ENCODE peak calls at places on chromosomes 12 and 14, in ten cellular contexts. Z is Karpas-422, K is thoracic aorta, P is MM.1S, O is cardiac muscle cell, M is A673, Q is endothelial cell of umbilical vein, A is BE2C, G is stomach, D is lower lobe of right lung. U is an unnamed sample. For H3K4me1, the result is how much of the 10 kb centered on the place peaks cover.

GRCh38 chr12:70002097-70002911 is 177.3 kb downstream of the MYRFL start:
- DNase-seq in Z (no peak), K (no peak), P (no peak), O (no peak), M (no peak), Q (no peak), A (no peak), G (no peak), D (no peak), U (no peak)

GRCh38 chr14:94036328-94037167 is 10.4 kb downstream of the OTUB2 start:
- DNase-seq in Z (peak), K (no peak), P (peak), O (peak), M (peak), Q (peak), A (peak), G (peak), D (peak), U (peak)

GRCh38 chr12:71967176-71967575 is 28.5 kb downstream of the TPH2 start:
- DNase-seq in Z (peak), K (no peak), P (no peak), O (no peak), M (peak), Q (no peak), A (no peak), G (no peak), D (no peak), U (no peak)

GRCh38 chr14:77307099-77307496 is 13.6 kb downstream of the POMT2 start:
- DNase-seq in Z (no peak), K (no peak), P (no peak), O (no peak), M (no peak), Q (peak), A (no peak), G (no peak), D (no peak), U (no peak)

GRCh38 chr12:3604281-3604680 is 113.3 kb downstream of the PRMT8 start:
- DNase-seq in Z (no peak), K (no peak), P (no peak), O (no peak), M (no peak), Q (no peak), A (no peak), G (no peak), D (no peak), U (no peak)

GRCh38 chr12:11827096-11827841 is 177.8 kb downstream of the ETV6 start:
- DNase-seq in Z (no peak), K (no peak), P (no peak), O (peak), M (peak), Q (no peak), A (no peak), G (no peak), D (no peak), U (peak)

GRCh38 chr12:117143008-117143532 is 43.9 kb upstream of the TESC start:
- DNase-seq in Z (no peak), K (no peak), P (no peak), O (no peak), M (no peak), Q (no peak), A (no peak), G (peak), D (no peak), U (no peak)

GRCh38 chr12:110170535-110171185 is 46.5 kb downstream of the IFT81 start:
- DNase-seq in Z (no peak), K (no peak), P (no peak), O (no peak), M (no peak), Q (no peak), A (no peak), G (no peak), D (no peak), U (no peak)

DNA sequence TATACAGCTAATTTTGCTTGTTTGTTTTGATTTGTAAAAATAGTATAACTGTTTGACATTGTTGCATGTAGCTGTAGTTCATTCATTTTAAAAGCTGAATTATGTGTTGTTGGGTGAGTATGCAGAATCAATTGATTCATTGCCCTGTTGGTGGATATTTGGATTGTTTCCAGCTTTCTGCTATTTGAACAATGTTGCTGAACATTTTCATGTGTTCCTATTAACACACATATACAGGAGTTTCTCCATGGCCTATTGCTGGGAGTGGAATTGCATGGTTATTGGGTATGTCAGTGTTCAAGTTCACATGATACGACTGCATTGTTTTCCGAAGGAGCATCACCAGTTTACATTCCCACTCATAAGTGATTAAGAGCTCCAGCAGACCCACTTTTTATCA is 75.3 kb downstream of the SRGAP1 start:
- DNase-seq in Z (no peak), K (no peak), P (no peak), O (no peak), M (no peak), Q (peak), A (no peak), G (no peak), D (no peak), U (no peak)
- H3K4me1 ChIP-seq in Z (under half), K (under half), P (under half), O (under half), M (half or more), Q (half or more), A (under half), G (under half), D (under half), U (half or more)

GRCh38 chr14:22841311-22841710 is 4.9 kb downstream of the MMP14 start:
- DNase-seq in Z (no peak), K (no peak), P (no peak), O (no peak), M (no peak), Q (no peak), A (no peak), G (no peak), D (peak), U (no peak)

GRCh38 chr14:22837059-22837749 is 819 bp downstream of the MMP14 start:
- DNase-seq in Z (no peak), K (no peak), P (no peak), O (peak), M (peak), Q (peak), A (no peak), G (peak), D (peak), U (peak)

GRCh38 chr14:22838631-22839041 is 2.3 kb downstream of the MMP14 start:
- DNase-seq in Z (no peak), K (no peak), P (no peak), O (no peak), M (no peak), Q (no peak), A (no peak), G (no peak), D (peak), U (peak)

GRCh38 chr14:22837750-22838538 is 1.6 kb downstream of the MMP14 start:
- DNase-seq in Z (no peak), K (no peak), P (no peak), O (no peak), M (peak), Q (no peak), A (no peak), G (no peak), D (peak), U (no peak)

GRCh38 chr14:22839159-22839779 is 2.9 kb downstream of the MMP14 start:
- DNase-seq in Z (no peak), K (no peak), P (no peak), O (no peak), M (no peak), Q (no peak), A (no peak), G (no peak), D (peak), U (no peak)
- H3K4me3 ChIP-seq in Z (no peak), K (peak), P (no peak), O (no peak), M (peak), Q (peak), A (no peak), G (peak), D (peak), U (no peak)

DNA sequence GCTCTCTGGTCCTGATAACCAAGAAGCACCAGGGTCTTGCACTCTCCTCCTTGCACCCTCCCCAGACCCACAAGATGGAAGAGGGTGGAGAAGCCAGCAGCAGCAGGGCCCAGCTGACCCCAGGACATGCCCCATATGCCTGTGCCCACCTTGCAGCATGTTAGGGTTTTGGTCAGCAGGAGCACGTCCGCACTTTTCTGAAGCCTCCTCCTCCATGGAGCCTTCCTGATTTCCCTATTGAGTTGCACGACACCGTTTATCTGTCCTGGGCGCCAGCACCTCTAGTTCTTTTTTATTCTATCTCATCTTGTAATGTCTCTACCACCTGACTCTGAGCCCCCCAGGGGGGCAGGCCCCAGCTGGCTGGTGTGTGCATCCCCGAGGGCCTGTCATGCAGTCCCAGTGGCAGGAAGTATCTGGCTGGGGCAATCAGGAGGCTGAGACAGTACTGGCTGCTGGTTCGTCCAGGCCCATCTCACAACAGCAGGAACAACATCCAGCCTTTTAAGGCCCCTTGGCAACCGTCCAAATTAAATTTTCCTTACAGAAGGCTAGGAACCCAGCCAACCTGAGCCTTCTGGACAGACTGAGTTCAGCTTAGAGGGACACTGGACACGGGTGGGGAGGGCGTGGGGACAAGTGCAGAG is 39.6 kb downstream of the CCDC85C start:
- DNase-seq in Z (no peak), K (no peak), P (no peak), O (peak), M (peak), Q (peak), A (peak), G (peak), D (no peak), U (no peak)
- H3K4me1 ChIP-seq in Z (half or more), K (half or more), P (under half), O (half or more), M (under half), Q (under half), A (half or more), G (half or more), D (half or more), U (half or more)

GRCh38 chr12:132333273-132333672 is 3.9 kb upstream of the GALNT9 start:
- DNase-seq in Z (no peak), K (no peak), P (no peak), O (no peak), M (no peak), Q (no peak), A (no peak), G (no peak), D (no peak), U (no peak)
- H3K4me3 ChIP-seq in Z (no peak), K (no peak), P (no peak), O (no peak), M (no peak), Q (no peak), A (no peak), G (no peak), D (no peak), U (no peak)

GRCh38 chr12:54357802-54358619 is 6.3 kb downstream of the GPR84 start:
- DNase-seq in Z (peak), K (no peak), P (peak), O (no peak), M (peak), Q (peak), A (no peak), G (no peak), D (no peak), U (no peak)

GRCh38 chr12:54352891-54353874 is 11.1 kb downstream of the GPR84 start:
- DNase-seq in Z (no peak), K (no peak), P (no peak), O (no peak), M (no peak), Q (no peak), A (peak), G (no peak), D (no peak), U (no peak)

GRCh38 chr12:54356951-54357356 is 7.3 kb downstream of the GPR84 start:
- DNase-seq in Z (no peak), K (no peak), P (no peak), O (no peak), M (no peak), Q (no peak), A (no peak), G (no peak), D (no peak), U (no peak)

GRCh38 chr12:54356228-54356627 is 8.1 kb downstream of the GPR84 start:
- DNase-seq in Z (no peak), K (no peak), P (no peak), O (no peak), M (no peak), Q (no peak), A (no peak), G (no peak), D (no peak), U (no peak)

DNA sequence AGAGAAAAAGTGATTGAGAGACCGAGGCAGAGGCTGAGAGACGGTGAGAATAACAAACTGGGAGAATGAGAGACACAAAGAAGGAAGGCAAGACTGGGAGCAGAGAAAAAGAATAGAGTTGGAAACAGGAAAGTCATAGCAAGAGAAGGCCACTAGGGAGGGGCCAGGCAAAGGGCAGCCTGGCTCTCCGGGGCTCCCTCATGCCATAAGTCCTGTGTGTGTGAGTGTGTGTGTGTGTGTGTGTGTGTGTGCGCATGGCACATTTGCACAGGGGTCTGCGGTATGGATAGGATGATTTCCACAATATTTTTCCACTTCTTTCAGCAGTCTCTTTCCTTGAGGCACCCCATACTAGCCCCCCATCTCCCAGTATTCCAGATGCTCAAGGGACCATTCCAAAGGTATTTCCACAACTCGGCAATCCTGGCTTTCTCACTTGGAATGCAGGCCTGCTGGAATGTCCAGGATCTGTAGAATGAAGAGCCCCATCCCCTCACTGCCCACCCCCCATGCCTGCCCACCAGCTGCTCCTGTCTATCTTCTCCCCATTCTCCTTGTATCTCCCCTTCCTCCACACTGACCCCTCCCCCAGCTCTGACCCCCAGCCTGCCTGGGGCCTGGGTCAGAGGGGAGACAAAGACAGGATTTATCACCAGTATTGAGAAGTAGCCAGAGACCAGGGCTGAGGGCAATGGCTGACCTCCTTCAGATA is 9.0 kb downstream of the GPR84 start:
- DNase-seq in Z (no peak), K (no peak), P (no peak), O (no peak), M (no peak), Q (no peak), A (no peak), G (no peak), D (no peak), U (no peak)
- H3K4me1 ChIP-seq in Z (under half), K (under half), P (under half), O (half or more), M (half or more), Q (under half), A (under half), G (half or more), D (under half), U (under half)

GRCh38 chr14:75537071-75537470 is 14.8 kb downstream of the BATF start:
- DNase-seq in Z (no peak), K (no peak), P (no peak), O (no peak), M (no peak), Q (no peak), A (no peak), G (no peak), D (no peak), U (no peak)

GRCh38 chr14:75542585-75543091 is 20.4 kb downstream of the BATF start:
- DNase-seq in Z (peak), K (peak), P (no peak), O (peak), M (no peak), Q (no peak), A (no peak), G (peak), D (peak), U (no peak)

GRCh38 chr14:75539562-75540478 is 17.6 kb downstream of the BATF start:
- DNase-seq in Z (peak), K (no peak), P (no peak), O (no peak), M (no peak), Q (no peak), A (no peak), G (no peak), D (no peak), U (no peak)

GRCh38 chr14:75540479-75540851 is 18.2 kb downstream of the BATF start:
- DNase-seq in Z (no peak), K (no peak), P (no peak), O (no peak), M (no peak), Q (no peak), A (no peak), G (no peak), D (no peak), U (no peak)

DNA sequence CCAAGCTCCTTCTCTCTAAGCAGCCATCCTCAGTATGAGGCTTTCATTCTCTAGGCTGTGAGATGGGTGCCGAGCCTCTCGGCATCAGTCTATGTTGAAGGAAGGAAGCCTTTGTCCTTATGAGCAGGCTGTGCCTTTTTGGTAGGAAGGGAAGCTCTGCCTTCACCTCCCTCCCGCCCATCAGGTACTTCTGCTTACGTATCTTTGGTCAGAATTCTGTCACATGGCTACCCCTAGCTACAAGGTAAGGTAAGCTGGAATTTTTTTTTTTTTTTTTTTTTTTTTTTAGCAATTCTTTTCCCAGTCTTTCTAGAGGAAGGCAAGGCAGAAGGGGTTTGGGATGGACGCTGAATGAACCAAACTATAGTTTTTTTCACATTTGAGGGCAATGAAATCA is 16.9 kb downstream of the BATF start:
- DNase-seq in Z (no peak), K (no peak), P (no peak), O (no peak), M (no peak), Q (no peak), A (no peak), G (no peak), D (no peak), U (no peak)
- H3K4me3 ChIP-seq in Z (no peak), K (no peak), P (no peak), O (no peak), M (no peak), Q (no peak), A (no peak), G (no peak), D (no peak), U (no peak)

GRCh38 chr14:21100931-21101330 is at the start of gene TMEM253:
- DNase-seq in Z (no peak), K (no peak), P (no peak), O (no peak), M (no peak), Q (no peak), A (no peak), G (no peak), D (no peak), U (no peak)

GRCh38 chr14:21098134-21098891 is at the start of gene ZNF219:
- DNase-seq in Z (no peak), K (no peak), P (no peak), O (peak), M (peak), Q (peak), A (peak), G (peak), D (peak), U (no peak)

GRCh38 chr14:21098892-21099595 is 589 bp upstream of the ZNF219 start:
- DNase-seq in Z (no peak), K (no peak), P (no peak), O (no peak), M (no peak), Q (no peak), A (no peak), G (no peak), D (no peak), U (no peak)

GRCh38 chr14:21097616-21098133 is 780 bp downstream of the ZNF219 start:
- DNase-seq in Z (no peak), K (no peak), P (no peak), O (peak), M (peak), Q (no peak), A (no peak), G (no peak), D (peak), U (no peak)

GRCh38 chr14:21099596-21099985 is 1.1 kb upstream of the ZNF219 start:
- DNase-seq in Z (no peak), K (no peak), P (no peak), O (no peak), M (no peak), Q (no peak), A (no peak), G (no peak), D (no peak), U (no peak)
- H3K4me1 ChIP-seq in Z (under half), K (under half), P (under half), O (under half), M (under half), Q (under half), A (under half), G (half or more), D (under half), U (under half)